ENCODE peak calls at places on chromosomes 13 and 19, in nine cellular contexts. I is tibial nerve, D is A549, O is esophagus muscularis mucosa, S is GM12891, P is K562, G is NB4, E is H1, M is body of pancreas. U is an unnamed sample.

GRCh38 chr13:56864451-56864850 is 276.3 kb upstream of the PRR20A start:
- DNase-seq in M (no peak), I (no peak), O (no peak), E (no peak), P (no peak), G (no peak), S (no peak), D (no peak), U (no peak)

GRCh38 chr13:111534646-111535461 is 214.4 kb downstream of the TEX29 start:
- DNase-seq in M (no peak), D (no peak), G (no peak), I (no peak), E (no peak), S (no peak), P (no peak), O (no peak), U (no peak)

GRCh38 chr19:23991170-23991569 is 76.5 kb downstream of the ZNF726 start:
- DNase-seq in G (no peak), P (no peak), I (no peak), S (no peak), O (no peak), D (no peak), E (no peak), M (peak), U (no peak)

GRCh38 chr19:2312819-2313501 is 5.0 kb upstream of the LINGO3 start:
- DNase-seq in I (no peak), D (no peak), G (no peak), S (no peak), P (no peak), O (no peak), E (peak), M (no peak), U (no peak)

GRCh38 chr13:39016789-39017188 is 21.1 kb downstream of the PROSER1 start:
- DNase-seq in S (peak), E (no peak), M (no peak), O (no peak), I (no peak), D (peak), P (peak), G (peak), U (peak)

GRCh38 chr13:38045278-38046048 is 175.9 kb upstream of the TRPC4 start:
- DNase-seq in D (no peak), O (no peak), S (no peak), E (no peak), G (peak), M (no peak), P (peak), I (no peak), U (peak)

GRCh38 chr13:30257433-30258099 is 49.8 kb downstream of the KATNAL1 start:
- DNase-seq in S (no peak), D (no peak), G (no peak), O (no peak), P (no peak), I (no peak), M (no peak), E (peak), U (no peak)

GRCh38 chr19:16418597-16418962 is 53.2 kb downstream of the EPS15L1 start:
- DNase-seq in D (no peak), M (no peak), I (no peak), S (no peak), O (no peak), G (no peak), P (no peak), E (no peak), U (no peak)

GRCh38 chr19:409006-409514 is at the start of gene C2CD4C:
- DNase-seq in E (peak), S (no peak), P (peak), I (peak), M (peak), G (peak), D (no peak), O (no peak), U (no peak)

GRCh38 chr13:24618219-24618955 is 61.8 kb upstream of the ATP12A start:
- DNase-seq in G (peak), P (no peak), E (no peak), S (no peak), I (no peak), D (no peak), O (peak), M (no peak), U (no peak)

GRCh38 chr19:58261968-58262921 is 16.5 kb upstream of the ZNF8 start:
- DNase-seq in E (no peak), D (no peak), S (no peak), O (no peak), P (no peak), G (peak), I (no peak), M (no peak), U (peak)

GRCh38 chr13:104357174-104357573 is 1291.0 kb upstream of the SLC10A2 start:
- DNase-seq in P (no peak), I (no peak), M (no peak), G (no peak), E (no peak), S (no peak), O (no peak), D (no peak), U (no peak)

GRCh38 chr19:35883920-35884319 is 15.5 kb downstream of the APLP1 start:
- DNase-seq in E (no peak), O (no peak), P (no peak), S (no peak), M (no peak), G (no peak), D (no peak), I (no peak), U (no peak)
- TF ChIP-seq POLR2A in E (no peak), O (no peak), P (no peak), S (peak), M (no peak), G (no peak), D (no peak), I (no peak), U (no peak)

GRCh38 chr19:54631489-54631888 is 1.2 kb downstream of the LILRB1 start:
- DNase-seq in O (peak), D (no peak), G (no peak), P (no peak), I (no peak), S (no peak), M (no peak), E (no peak), U (no peak)

GRCh38 chr19:54633401-54633800 is 3.1 kb downstream of the LILRB1 start:
- DNase-seq in E (no peak), M (no peak), O (no peak), I (no peak), S (no peak), G (no peak), P (no peak), D (no peak), U (no peak)

GRCh38 chr19:54626757-54627156 is 3.5 kb upstream of the LILRB1 start:
- DNase-seq in O (no peak), E (no peak), G (no peak), D (no peak), P (no peak), M (no peak), S (no peak), I (no peak), U (no peak)

DNA sequence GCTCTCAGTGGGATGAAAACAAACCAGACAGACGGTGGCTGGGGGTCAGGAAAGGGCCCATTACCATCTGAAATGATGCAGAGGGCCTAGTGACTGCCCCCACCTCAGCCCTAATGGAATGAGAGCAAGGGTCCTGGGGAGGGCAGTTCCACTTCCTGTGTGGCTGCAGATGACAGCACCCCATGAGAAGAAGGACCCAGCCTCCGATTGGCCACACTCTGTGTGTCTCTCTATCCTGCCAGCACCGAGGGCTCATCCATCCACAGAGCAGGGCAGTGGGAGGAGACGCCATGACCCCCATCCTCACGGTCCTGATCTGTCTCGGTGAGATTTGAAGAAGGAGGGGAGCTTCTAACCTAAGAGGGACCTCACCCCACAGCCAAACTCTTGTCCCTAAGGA is 500 bp downstream of the LILRB1 start:
- DNase-seq in I (no peak), O (peak), M (no peak), E (no peak), D (no peak), S (no peak), G (peak), P (no peak), U (no peak)
- TF ChIP-seq POLR2A in I (no peak), O (no peak), M (no peak), E (no peak), D (no peak), S (no peak), G (no peak), P (no peak), U (no peak)

DNA sequence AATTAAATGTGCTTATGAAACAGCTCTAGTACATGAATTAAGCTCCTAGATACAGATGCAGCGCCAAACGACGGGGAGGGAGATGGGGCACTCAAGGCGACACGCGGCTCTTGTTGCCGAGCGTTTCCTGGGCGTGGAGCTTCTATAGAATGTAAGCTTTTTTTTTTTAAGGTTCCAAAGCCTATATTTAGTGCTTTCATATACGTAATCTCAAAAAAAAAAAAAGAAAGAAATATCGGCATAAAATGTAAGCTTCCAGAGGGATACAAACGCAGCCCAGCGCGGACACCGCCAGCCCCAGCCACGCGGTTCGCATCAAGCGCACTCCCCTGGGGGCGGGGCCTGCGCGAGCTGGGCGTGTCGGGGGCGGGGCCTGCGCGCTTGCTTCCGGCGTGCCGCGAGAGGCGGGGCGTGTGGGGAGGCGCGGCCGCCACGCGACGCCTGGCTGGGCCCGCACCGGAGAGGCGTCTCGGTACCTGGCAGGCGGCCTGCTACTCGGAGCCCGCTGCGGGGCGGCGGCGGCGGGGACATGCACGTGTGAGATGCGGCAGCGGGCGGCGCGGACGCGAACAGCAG is at the start of gene URI1:
- DNase-seq in P (peak), I (peak), D (peak), M (peak), S (peak), G (peak), E (peak), O (peak), U (peak)
- TF ChIP-seq POLR2A in P (peak), I (peak), D (peak), M (no peak), S (peak), G (peak), E (peak), O (no peak), U (peak)

GRCh38 chr13:28138756-28139470 is 568 bp downstream of the PAN3 start:
- DNase-seq in P (peak), O (peak), D (peak), I (peak), G (peak), E (peak), S (peak), M (peak), U (peak)
- TF ChIP-seq POLR2A in P (peak), O (peak), D (peak), I (peak), G (peak), E (no peak), S (peak), M (peak), U (peak)

DNA sequence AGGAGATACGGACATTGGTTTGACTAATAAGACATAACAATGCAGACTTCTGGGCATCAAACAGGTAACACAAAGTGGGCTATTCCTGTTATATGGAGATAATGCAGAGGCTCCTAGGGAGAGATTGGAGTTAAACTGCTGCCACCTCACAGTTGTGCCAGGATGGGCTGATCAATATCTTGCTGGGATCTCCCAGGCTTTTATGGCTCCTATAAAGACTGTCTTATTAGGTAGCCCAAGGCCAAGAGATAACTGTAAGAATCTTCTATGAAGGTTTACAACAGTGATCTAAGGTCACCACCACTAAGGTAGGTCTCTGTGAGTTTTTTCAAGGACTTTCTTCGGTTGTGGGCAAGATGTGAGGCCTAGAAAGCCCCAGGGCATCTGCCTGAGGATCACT is 345.8 kb downstream of the KLF5 start:
- DNase-seq in D (no peak), O (no peak), P (no peak), M (no peak), G (no peak), S (no peak), I (no peak), E (no peak), U (no peak)
- TF ChIP-seq POLR2A in D (no peak), O (no peak), P (no peak), M (no peak), G (no peak), S (no peak), I (no peak), E (no peak), U (no peak)

GRCh38 chr19:45079063-45079910 is at the start of gene GEMIN7:
- DNase-seq in M (peak), O (no peak), G (peak), I (peak), P (peak), D (peak), E (peak), S (peak), U (peak)
- TF ChIP-seq POLR2A in M (no peak), O (no peak), G (peak), I (peak), P (peak), D (peak), E (peak), S (peak), U (peak)

GRCh38 chr19:19637186-19637522 is 6.3 kb downstream of the GMIP start:
- DNase-seq in G (no peak), S (no peak), P (no peak), E (no peak), M (no peak), O (no peak), I (no peak), D (no peak), U (no peak)
- TF ChIP-seq POLR2A in G (no peak), S (no peak), P (no peak), E (no peak), M (no peak), O (no peak), I (no peak), D (no peak), U (no peak)